ENCODE peak calls at places on chromosomes 4 and X, in eight cellular contexts. F, W, P, N, R, Q, B and L are unnamed samples.
A peak's percentile ranks its signal among the peaks of the same experiment; 100 is the strongest.

GRCh38 chrX:97538745-97539144 is 655.0 kb downstream of the RPA4 start:
- DNase-seq in F (no peak), W (no peak), P (no peak), N (no peak), R (no peak), Q (no peak), B (no peak), L (no peak)

GRCh38 chr4:7649411-7649740 is 214.6 kb upstream of the PSAPL1 start:
- DNase-seq in F (no peak), W (no peak), P (no peak), N (no peak), R (peak; percentile 63), Q (no peak), B (no peak), L (no peak)

GRCh38 chr4:112029642-112030235 is 115.5 kb upstream of the FAM241A start:
- DNase-seq in F (no peak), W (no peak), P (peak; percentile 14), N (no peak), R (no peak), Q (no peak), B (no peak), L (no peak)

GRCh38 chr4:7635971-7636508 is 201.3 kb upstream of the PSAPL1 start:
- DNase-seq in F (no peak), W (no peak), P (no peak), N (no peak), R (no peak), Q (no peak), B (no peak), L (no peak)

GRCh38 chr4:140423106-140423505 is 4.3 kb downstream of the CLGN start:
- DNase-seq in F (no peak), W (no peak), P (peak; percentile 1), N (no peak), R (no peak), Q (no peak), B (no peak), L (no peak)

GRCh38 chr4:86283341-86283740 is 76.5 kb downstream of the MAPK10 start:
- DNase-seq in F (no peak), W (no peak), P (no peak), N (no peak), R (no peak), Q (no peak), B (no peak), L (no peak)

GRCh38 chr4:101977096-101977495 is 186.6 kb downstream of the BANK1 start:
- DNase-seq in F (peak; percentile 20), W (no peak), P (peak; percentile 83), N (no peak), R (no peak), Q (no peak), B (peak; percentile 96), L (peak; percentile 92)

GRCh38 chr4:163816494-163816893 is 322.0 kb downstream of the TMA16 start:
- DNase-seq in F (no peak), W (no peak), P (no peak), N (no peak), R (no peak), Q (no peak), B (no peak), L (no peak)

GRCh38 chr4:130074096-130074495 is 978.1 kb downstream of the C4orf33 start:
- DNase-seq in F (no peak), W (no peak), P (no peak), N (no peak), R (no peak), Q (no peak), B (no peak), L (no peak)

GRCh38 chrX:138487866-138488265 is 223.7 kb downstream of the FGF13 start:
- DNase-seq in F (no peak), W (no peak), P (no peak), N (no peak), R (no peak), Q (no peak), B (no peak), L (no peak)

GRCh38 chr4:53963786-53964185 is 100.6 kb downstream of the CHIC2 start:
- DNase-seq in F (no peak), W (no peak), P (no peak), N (no peak), R (no peak), Q (no peak), B (no peak), L (no peak)

GRCh38 chr4:71473541-71474240 is 134.9 kb downstream of the SLC4A4 start:
- DNase-seq in F (no peak), W (no peak), P (no peak), N (no peak), R (no peak), Q (no peak), B (no peak), L (no peak)

GRCh38 chr4:25884040-25884788 is 21.4 kb upstream of the SEL1L3 start:
- DNase-seq in F (no peak), W (no peak), P (peak; percentile 54), N (no peak), R (no peak), Q (no peak), B (peak; percentile 54), L (peak; percentile 55)

GRCh38 chr4:73593631-73594241 is 26.5 kb downstream of the RASSF6 start:
- DNase-seq in F (no peak), W (no peak), P (peak; percentile 22), N (no peak), R (no peak), Q (peak; percentile 15), B (peak; percentile 41), L (peak; percentile 39)

GRCh38 chr4:35250771-35251170 is 993.5 kb downstream of the ARAP2 start:
- DNase-seq in F (no peak), W (no peak), P (no peak), N (no peak), R (no peak), Q (no peak), B (no peak), L (no peak)

GRCh38 chr4:156762851-156763250 is 208.7 kb downstream of the PDGFC start:
- DNase-seq in F (no peak), W (no peak), P (no peak), N (no peak), R (no peak), Q (no peak), B (no peak), L (no peak)

GRCh38 chr4:11503166-11503565 is 74.5 kb upstream of the HS3ST1 start:
- DNase-seq in F (no peak), W (no peak), P (no peak), N (no peak), R (no peak), Q (peak; percentile 1), B (no peak), L (no peak)

GRCh38 chrX:111165902-111166301 is 69.9 kb downstream of the PAK3 start:
- DNase-seq in F (no peak), W (no peak), P (no peak), N (no peak), R (no peak), Q (no peak), B (no peak), L (no peak)

GRCh38 chrX:111168314-111168713 is 72.3 kb downstream of the PAK3 start:
- DNase-seq in F (no peak), W (no peak), P (no peak), N (no peak), R (no peak), Q (peak; percentile 2), B (no peak), L (no peak)

GRCh38 chrX:111169141-111169540 is 73.2 kb downstream of the PAK3 start:
- DNase-seq in F (no peak), W (no peak), P (no peak), N (no peak), R (no peak), Q (no peak), B (no peak), L (no peak)

GRCh38 chrX:111167334-111167733 is 71.3 kb downstream of the PAK3 start:
- DNase-seq in F (no peak), W (no peak), P (no peak), N (no peak), R (no peak), Q (no peak), B (no peak), L (no peak)

DNA sequence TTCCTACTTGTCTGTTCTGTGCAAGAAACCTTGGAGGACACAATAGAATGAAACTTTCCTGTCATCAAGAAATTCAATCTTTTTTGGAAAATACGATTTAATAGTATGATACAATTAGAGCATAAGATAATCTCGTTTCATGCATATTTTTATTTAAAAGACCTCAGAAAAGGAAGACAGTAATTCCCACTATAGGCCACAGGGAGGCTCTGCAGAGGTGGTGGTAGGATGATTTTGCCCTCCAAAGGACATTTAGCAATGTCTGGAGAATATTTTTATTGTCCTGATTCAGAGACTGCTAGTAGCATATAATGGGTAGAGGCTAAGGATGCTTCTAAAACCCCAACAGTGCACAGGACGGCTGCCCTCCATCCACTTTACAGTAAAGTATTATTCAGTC is 68.7 kb downstream of the PAK3 start:
- DNase-seq in F (no peak), W (no peak), P (no peak), N (no peak), R (no peak), Q (no peak), B (no peak), L (no peak)
- TF ChIP-seq CTCF in F (peak; percentile 23), W (no peak), P (no peak), N (peak; percentile 40), R (peak; percentile 27), Q (peak; percentile 68), B (peak; percentile 46), L (no peak)

GRCh38 chrX:54821310-54821709 is 13.8 kb downstream of the MAGED2 start:
- DNase-seq in F (no peak), W (no peak), P (no peak), N (no peak), R (no peak), Q (no peak), B (no peak), L (no peak)

GRCh38 chrX:54826598-54826997 is 19.1 kb downstream of the MAGED2 start:
- DNase-seq in F (no peak), W (no peak), P (no peak), N (no peak), R (no peak), Q (no peak), B (no peak), L (no peak)

GRCh38 chrX:54824722-54825121 is 17.2 kb downstream of the MAGED2 start:
- DNase-seq in F (no peak), W (no peak), P (no peak), N (no peak), R (no peak), Q (no peak), B (no peak), L (no peak)

GRCh38 chrX:54824195-54824594 is 16.6 kb downstream of the MAGED2 start:
- DNase-seq in F (no peak), W (no peak), P (no peak), N (no peak), R (no peak), Q (no peak), B (no peak), L (no peak)

GRCh38 chrX:54825716-54826428 is 18.3 kb downstream of the MAGED2 start:
- DNase-seq in F (no peak), W (no peak), P (no peak), N (no peak), R (no peak), Q (no peak), B (no peak), L (peak; percentile 13)
- TF ChIP-seq CTCF in F (no peak), W (no peak), P (no peak), N (no peak), R (no peak), Q (no peak), B (no peak), L (no peak)

GRCh38 chrX:129655547-129656248 is 942 bp upstream of the APLN start:
- DNase-seq in F (no peak), W (peak; percentile 31), P (no peak), N (peak; percentile 38), R (no peak), Q (no peak), B (no peak), L (no peak)
- TF ChIP-seq CTCF in F (no peak), W (no peak), P (no peak), N (no peak), R (no peak), Q (no peak), B (peak; percentile 12), L (no peak)

GRCh38 chr4:152321923-152322322 is 214.0 kb downstream of the FBXW7 start:
- DNase-seq in F (no peak), W (no peak), P (no peak), N (no peak), R (no peak), Q (no peak), B (no peak), L (no peak)
- TF ChIP-seq CTCF in F (no peak), W (no peak), P (no peak), N (no peak), R (no peak), Q (no peak), B (peak; percentile 8), L (peak; percentile 55)